ENCODE peak calls at places on chromosomes 13 and 19, in five cellular contexts. U is tibial nerve; A is CD8-positive, alpha-beta T cell; L is body of pancreas; C is thoracic aorta. X is an unnamed sample. For H3K27me3, the result is how much of the 10 kb centered on the place peaks cover.

GRCh38 chr19:44753932-44754742 is 5.6 kb downstream of the BCL3 start:
- DNase-seq in U (peak), A (peak), L (peak), C (peak), X (peak)

GRCh38 chr13:28530729-28531194 is 35.8 kb upstream of the FLT1 start:
- DNase-seq in U (no peak), A (no peak), L (no peak), C (no peak), X (no peak)

GRCh38 chr19:17309962-17310461 is 649 bp downstream of the DDA1 start:
- DNase-seq in U (no peak), A (no peak), L (no peak), C (no peak), X (no peak)

GRCh38 chr13:107480130-107480529 is 735.2 kb downstream of the LIG4 start:
- DNase-seq in U (no peak), A (no peak), L (no peak), C (no peak), X (no peak)

GRCh38 chr13:107553838-107554237 is 661.5 kb downstream of the LIG4 start:
- DNase-seq in U (no peak), A (no peak), L (no peak), C (no peak), X (no peak)

GRCh38 chr19:4597975-4598671 is 38.6 kb upstream of the SEMA6B start:
- DNase-seq in U (no peak), A (no peak), L (peak), C (no peak), X (peak)

GRCh38 chr13:40787062-40787461 is 2.3 kb upstream of the SLC25A15 start:
- DNase-seq in U (no peak), A (no peak), L (no peak), C (no peak), X (no peak)

GRCh38 chr13:33744589-33745369 is 73.2 kb upstream of the RFC3 start:
- DNase-seq in U (no peak), A (no peak), L (peak), C (no peak), X (no peak)

GRCh38 chr13:22235950-22236290 is 565.0 kb downstream of the FGF9 start:
- DNase-seq in U (no peak), A (no peak), L (no peak), C (no peak), X (no peak)

GRCh38 chr19:6065685-6066365 is 44.5 kb downstream of the RFX2 start:
- DNase-seq in U (no peak), A (no peak), L (peak), C (no peak), X (peak)

GRCh38 chr19:41431426-41432386 is 4.5 kb upstream of the B3GNT8 start:
- DNase-seq in U (no peak), A (no peak), L (peak), C (no peak), X (no peak)

GRCh38 chr13:97856001-97856675 is 97.3 kb upstream of the IPO5 start:
- DNase-seq in U (peak), A (no peak), L (peak), C (no peak), X (no peak)

GRCh38 chr19:10604460-10604980 is 17.4 kb upstream of the AP1M2 start:
- DNase-seq in U (no peak), A (peak), L (no peak), C (no peak), X (no peak)

GRCh38 chr19:13207237-13208130 is 57.3 kb downstream of the IER2 start:
- DNase-seq in U (no peak), A (no peak), L (no peak), C (no peak), X (no peak)

GRCh38 chr19:6668696-6669095 is 1.3 kb downstream of the TNFSF14 start:
- DNase-seq in U (no peak), A (no peak), L (no peak), C (no peak), X (no peak)

DNA sequence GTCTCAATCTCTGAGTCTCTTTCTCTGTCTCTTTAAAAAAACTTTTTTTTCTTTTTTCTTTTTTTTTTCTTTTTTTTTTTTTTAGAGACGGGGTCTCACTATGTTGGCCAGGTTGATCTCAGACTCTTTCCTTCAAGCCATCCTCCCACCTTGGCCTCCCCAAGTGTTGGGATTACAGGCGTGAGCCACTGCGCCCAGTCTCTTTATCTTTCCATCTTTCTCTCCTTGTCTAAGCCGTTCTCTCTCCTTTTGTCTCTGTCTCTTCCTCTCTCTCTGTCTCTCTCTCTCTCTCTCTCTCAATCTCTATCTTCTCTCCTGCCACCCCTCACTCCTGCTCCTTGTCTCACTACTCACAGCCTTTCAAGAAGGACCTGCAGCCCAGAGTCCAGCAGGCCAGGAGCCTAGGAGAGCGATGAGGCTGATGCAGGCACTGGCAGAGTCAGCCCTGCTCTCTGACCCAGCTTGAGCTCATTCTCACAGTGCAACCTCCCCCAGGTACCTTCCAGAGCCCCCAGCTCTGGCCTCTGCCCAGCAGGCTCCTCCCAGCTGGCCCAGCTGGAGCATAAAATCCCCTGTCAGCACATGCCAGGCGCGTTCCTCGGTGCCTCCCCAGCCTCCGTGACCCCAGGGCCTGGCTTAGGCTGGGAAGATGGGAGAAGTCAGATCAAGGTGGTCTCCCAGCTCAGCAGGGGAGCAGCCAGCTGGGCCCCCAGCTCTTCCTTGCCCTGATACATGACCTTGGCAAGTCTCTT is at the start of gene NPHS1:
- DNase-seq in U (no peak), A (no peak), L (peak), C (no peak), X (no peak)
- H3K27me3 ChIP-seq in U (under half), A (under half), L (under half), C (under half), X (under half)

DNA sequence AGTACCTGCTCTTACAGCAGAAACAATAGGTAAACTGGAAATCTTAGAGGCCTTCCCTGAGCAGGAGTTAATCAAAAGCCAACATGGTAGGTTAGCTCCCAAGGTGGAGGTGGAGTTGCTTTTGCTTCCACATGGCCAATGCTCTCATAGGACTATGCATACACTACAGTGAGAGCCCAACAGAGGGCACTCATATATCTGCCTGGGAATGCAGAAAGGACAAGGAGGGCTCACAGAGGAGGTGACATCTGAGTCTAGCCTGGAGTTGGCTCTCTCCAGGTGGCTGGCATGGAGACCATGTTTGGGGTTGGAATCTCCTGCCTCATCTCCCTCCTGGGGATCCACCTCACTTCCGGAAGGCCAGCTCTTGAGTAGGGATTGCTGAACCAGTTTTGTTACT is 34.6 kb downstream of the ATP8A2 start:
- DNase-seq in U (no peak), A (no peak), L (no peak), C (no peak), X (no peak)
- TF ChIP-seq CTCF in U (no peak), A (no peak), L (no peak), C (no peak), X (peak)

DNA sequence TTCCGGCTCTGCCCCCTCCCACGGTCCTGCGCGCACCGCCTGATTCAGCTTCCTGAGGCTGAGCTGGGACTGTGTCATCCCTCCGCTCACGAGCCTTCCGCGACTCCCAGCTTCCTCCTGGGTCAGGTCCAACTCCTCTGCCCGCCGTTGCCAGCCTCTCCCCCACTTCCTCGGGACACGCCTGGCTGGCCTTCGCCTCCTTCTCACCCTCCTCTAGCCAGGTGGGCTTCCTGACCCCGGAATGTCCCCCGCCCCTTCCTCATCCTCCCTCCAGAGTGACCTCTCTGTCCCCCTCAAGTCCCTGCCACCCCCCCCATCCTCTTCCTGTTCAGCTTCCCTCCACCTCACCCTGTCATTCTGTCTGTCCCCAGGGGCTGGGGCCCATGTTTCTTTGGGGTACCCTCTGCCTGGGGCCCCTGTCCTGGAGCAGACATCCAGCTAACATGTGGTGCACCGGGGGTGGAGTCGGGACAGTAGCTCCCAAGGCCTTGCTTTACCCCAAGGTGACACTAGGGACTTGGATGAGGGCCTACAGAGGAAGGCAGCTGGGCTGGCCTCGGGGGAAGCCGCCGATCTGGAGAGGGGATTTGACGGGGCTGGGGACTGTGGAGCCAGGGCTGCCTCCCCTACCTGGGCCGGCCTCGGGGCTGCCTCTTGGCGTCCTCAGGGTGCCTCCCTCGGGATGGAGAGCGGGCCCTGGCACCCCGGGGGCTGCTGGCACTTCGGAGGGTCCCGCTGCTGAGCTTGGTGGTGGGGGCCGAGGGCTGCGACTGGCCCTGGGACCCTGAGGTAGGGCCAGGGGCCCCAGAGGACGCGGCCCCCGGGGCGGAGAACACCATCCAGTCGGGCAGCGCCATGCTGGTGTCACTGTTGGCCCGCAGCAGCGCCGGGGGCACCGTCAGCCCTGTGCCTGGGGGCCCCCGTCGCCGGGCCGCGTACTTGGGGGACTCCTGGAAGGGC is 16.5 kb downstream of the SHANK1 start:
- DNase-seq in U (no peak), A (no peak), L (no peak), C (no peak), X (no peak)
- H3K27me3 ChIP-seq in U (under half), A (under half), L (under half), C (under half), X (under half)

GRCh38 chr13:110523180-110523579 is 38.3 kb downstream of the RAB20 start:
- DNase-seq in U (no peak), A (no peak), L (no peak), C (no peak), X (no peak)

GRCh38 chr13:110528371-110528770 is 33.2 kb downstream of the RAB20 start:
- DNase-seq in U (no peak), A (no peak), L (peak), C (no peak), X (no peak)

GRCh38 chr13:110524484-110525254 is 36.9 kb downstream of the RAB20 start:
- DNase-seq in U (no peak), A (no peak), L (peak), C (no peak), X (no peak)

GRCh38 chr13:110523838-110524237 is 37.7 kb downstream of the RAB20 start:
- DNase-seq in U (no peak), A (no peak), L (no peak), C (no peak), X (no peak)

GRCh38 chr13:110525328-110526319 is 35.9 kb downstream of the RAB20 start:
- DNase-seq in U (no peak), A (no peak), L (no peak), C (no peak), X (no peak)
- TF ChIP-seq CTCF in U (no peak), A (no peak), L (no peak), C (no peak), X (no peak)

GRCh38 chr19:3162418-3163229 is 15.9 kb upstream of the S1PR4 start:
- DNase-seq in U (no peak), A (no peak), L (no peak), C (no peak), X (no peak)
- H3K27me3 ChIP-seq in U (under half), A (under half), L (under half), C (under half), X (under half)

DNA sequence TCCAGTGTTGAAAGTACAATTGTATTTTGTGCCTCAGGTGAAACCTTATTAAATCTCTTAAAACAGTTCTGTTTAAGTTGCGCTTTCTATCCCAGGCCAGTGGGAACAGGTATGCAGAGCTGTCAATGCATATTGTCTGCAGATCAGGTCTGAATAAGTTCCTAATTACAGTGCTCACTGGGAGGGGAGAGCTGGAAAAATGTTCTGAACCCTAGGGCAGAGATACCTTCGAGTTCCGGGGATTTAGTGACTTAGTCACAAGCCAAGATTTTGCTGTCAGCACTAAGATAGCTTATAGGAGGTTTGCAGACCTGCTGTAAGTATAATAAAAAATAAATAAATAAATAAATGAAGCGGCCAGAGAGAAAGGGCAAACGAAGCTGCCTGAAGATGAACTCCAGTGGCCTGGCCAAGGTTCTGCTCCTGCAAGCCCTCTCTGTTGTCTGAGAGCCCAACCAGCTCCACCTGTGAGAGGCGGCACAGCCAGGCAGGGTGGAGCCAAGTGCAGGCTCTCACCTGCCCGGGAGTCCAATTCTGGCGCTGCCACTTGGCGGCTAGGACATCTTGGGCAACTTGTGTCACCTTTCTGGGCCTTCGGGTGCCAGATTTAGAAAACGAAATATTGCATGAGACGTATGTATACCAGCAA is 97.9 kb upstream of the SLC7A1 start:
- DNase-seq in U (no peak), A (no peak), L (peak), C (no peak), X (no peak)
- TF ChIP-seq CTCF in U (no peak), A (no peak), L (peak), C (no peak), X (no peak)

GRCh38 chr19:49438261-49438660 is 3.1 kb downstream of the SLC17A7 start:
- DNase-seq in U (no peak), A (no peak), L (no peak), C (no peak), X (no peak)

GRCh38 chr19:49441960-49442350 is 628 bp upstream of the SLC17A7 start:
- DNase-seq in U (no peak), A (no peak), L (no peak), C (no peak), X (no peak)

GRCh38 chr19:49440439-49441209 is 703 bp downstream of the SLC17A7 start:
- DNase-seq in U (no peak), A (no peak), L (no peak), C (no peak), X (no peak)

GRCh38 chr19:49441210-49441959 is at the start of gene SLC17A7:
- DNase-seq in U (peak), A (no peak), L (no peak), C (no peak), X (no peak)

DNA sequence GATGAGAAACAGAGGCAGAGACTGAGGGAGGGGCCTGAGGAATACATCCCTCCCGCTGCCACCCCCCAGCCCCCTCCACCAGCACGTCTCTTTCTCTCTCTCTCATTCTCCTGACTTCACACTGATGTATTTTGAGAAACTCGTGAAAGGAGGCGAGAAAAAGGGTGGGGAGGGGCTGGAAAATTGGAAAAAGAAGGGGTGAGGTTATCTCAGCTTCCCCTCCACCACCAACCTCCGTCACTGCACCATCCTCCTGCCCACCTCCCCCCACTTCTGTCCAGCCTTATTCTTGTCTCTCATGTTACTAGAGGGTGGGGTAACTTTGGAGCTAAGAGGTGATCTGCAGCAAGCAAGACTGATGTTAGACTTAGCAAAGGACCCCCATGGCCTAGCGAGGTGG is 1.5 kb downstream of the SLC17A7 start:
- DNase-seq in U (no peak), A (no peak), L (no peak), C (no peak), X (no peak)
- H3K27me3 ChIP-seq in U (under half), A (half or more), L (under half), C (under half), X (under half)

DNA sequence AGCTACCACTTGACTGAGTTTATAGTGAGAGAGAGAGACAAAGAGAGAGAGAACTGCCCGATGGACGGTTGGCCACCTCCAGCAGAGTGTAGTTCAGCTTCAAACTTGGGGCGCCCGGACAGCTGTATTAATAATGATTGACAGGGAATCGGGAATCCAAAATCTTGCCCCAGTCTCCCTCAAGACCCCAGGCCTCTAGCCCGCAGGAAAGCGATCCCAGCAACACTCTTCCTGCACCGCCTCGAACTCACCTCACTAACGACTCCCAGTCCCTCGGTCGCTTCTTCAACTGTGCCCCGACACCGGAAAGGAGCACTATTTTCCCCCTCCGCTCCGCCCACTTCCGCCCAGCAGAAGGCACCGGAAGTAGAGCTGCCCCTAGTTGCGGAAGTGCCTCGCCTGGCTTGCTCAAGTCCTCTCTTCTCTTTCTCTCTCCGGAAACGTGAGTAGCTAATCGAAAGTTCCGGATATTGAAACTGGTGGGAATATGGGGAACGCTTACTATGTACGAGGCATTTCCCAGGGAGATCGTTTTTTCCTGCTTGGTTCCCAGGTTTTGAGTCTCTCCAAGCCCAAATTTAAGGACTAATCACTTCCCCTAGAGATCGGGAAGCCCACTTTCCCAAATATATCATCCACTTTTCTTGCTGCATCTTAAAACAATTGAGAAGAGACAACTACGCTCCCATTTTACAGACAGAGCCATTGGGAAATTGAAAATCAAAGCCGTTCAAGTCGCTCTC is at the start of gene NOSIP:
- DNase-seq in U (peak), A (peak), L (peak), C (peak), X (peak)
- TF ChIP-seq CTCF in U (peak), A (no peak), L (no peak), C (no peak), X (no peak)

DNA sequence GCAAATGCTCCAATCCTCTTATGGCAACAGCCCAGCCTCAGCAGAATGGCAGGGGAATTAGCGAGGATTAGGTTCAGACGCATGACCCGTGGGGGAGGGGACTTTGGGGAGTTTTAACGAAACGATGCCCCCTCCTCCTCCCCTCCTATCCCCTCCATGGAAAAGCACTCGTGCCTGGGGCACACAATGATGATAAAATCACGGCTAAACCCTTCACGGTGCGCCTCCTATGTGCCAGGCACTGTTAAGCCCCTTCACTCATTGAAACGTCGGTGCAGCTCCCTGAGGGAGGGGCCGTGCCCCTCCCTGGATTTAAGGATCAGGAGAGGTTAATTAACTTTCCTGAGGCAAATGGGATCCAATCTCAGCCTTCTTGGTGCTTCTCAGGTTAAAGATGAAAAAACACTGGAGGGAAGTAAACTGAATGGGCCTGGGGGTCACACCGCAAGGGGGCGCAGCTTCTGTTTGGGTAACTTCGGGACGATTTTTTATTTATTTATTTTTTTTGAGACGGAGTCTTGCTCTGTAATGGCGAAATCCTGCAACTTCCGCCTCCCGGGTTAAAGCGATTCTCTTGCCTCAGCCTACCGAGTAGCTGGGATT is 10.1 kb upstream of the TPRX2 start:
- DNase-seq in U (no peak), A (no peak), L (peak), C (no peak), X (no peak)
- H3K27me3 ChIP-seq in U (under half), A (under half), L (under half), C (under half), X (under half)

X was measured in Caco-2.